ENCODE peak calls at places on chromosomes 12 and 14, in five cellular contexts. Z is GM04503; W is uterus; G is stimulated activated CD4-positive, alpha-beta T cell treated with anti-CD3 and anti-CD28 coated beads, Interleukin-4, amount 100 ng/mL, for 48 hours; R is dorsolateral prefrontal cortex. A is an unnamed sample.

GRCh38 chr12:66859751-66860440 is 181.0 kb upstream of the GRIP1 start:
- DNase-seq in R (no peak), Z (no peak), G (no peak), W (no peak), A (no peak)

GRCh38 chr12:91404362-91404899 is 221.8 kb upstream of the DCN start:
- DNase-seq in Z (no peak), W (no peak), G (no peak), R (no peak), A (no peak)

GRCh38 chr12:122028601-122029560 is 7.2 kb downstream of the BCL7A start:
- DNase-seq in R (no peak), Z (no peak), G (peak; percentile 34), W (no peak), A (no peak)

GRCh38 chr14:68318788-68319187 is 474.1 kb downstream of the ZFP36L1 start:
- DNase-seq in W (no peak), G (no peak), Z (no peak), R (no peak), A (no peak)

GRCh38 chr14:85195872-85196477 is 334.0 kb upstream of the FLRT2 start:
- DNase-seq in W (no peak), Z (no peak), R (no peak), G (no peak), A (no peak)

GRCh38 chr12:19404232-19404880 is 34.9 kb upstream of the AEBP2 start:
- DNase-seq in Z (no peak), G (no peak), W (no peak), R (no peak), A (no peak)

GRCh38 chr14:50388256-50388931 is 8.3 kb downstream of the CDKL1 start:
- DNase-seq in W (peak; percentile 66), R (no peak), G (no peak), Z (no peak), A (no peak)

GRCh38 chr12:14187966-14188365 is 177.5 kb upstream of the ATF7IP start:
- DNase-seq in R (no peak), Z (no peak), G (no peak), W (no peak), A (no peak)

GRCh38 chr12:132255642-132256041 is 73.7 kb downstream of the GALNT9 start:
- DNase-seq in G (no peak), Z (no peak), R (no peak), W (no peak), A (no peak)

GRCh38 chr14:71799831-71800230 is 132.4 kb upstream of the RGS6 start:
- DNase-seq in Z (no peak), G (no peak), W (no peak), R (no peak), A (no peak)

GRCh38 chr12:92759634-92760268 is 57.0 kb downstream of the PLEKHG7 start:
- DNase-seq in W (no peak), R (no peak), Z (peak; percentile 79), G (no peak), A (no peak)

GRCh38 chr12:50246873-50247612 is 36.3 kb downstream of the LIMA1 start:
- DNase-seq in G (peak; percentile 47), Z (peak; percentile 99), R (no peak), W (peak; percentile 72), A (no peak)

A was measured in H1.